ENCODE peak calls at places on chromosomes 4 and X, in eight cellular contexts. One of them, this sample, is unnamed.

GRCh38 chr4:1601852-1602525 is 82.1 kb downstream of the FAM53A start:
- DNase-seq in NCI-H1417: no peak
- DNase-seq in gastrocnemius medialis: no peak
- DNase-seq in DMS79: no peak
- DNase-seq in EH: no peak
- DNase-seq in lower leg skin: no peak
- DNase-seq in T-helper 9 cell: no peak
- DNase-seq in NCI-H2081 treated with DMSO at 0.1 percent for 48 hours: no peak
- DNase-seq in this sample: no peak

GRCh38 chr4:77930876-77931275 is 68.2 kb downstream of the MRPL1 start:
- DNase-seq in NCI-H1417: no peak
- DNase-seq in gastrocnemius medialis: no peak
- DNase-seq in DMS79: no peak
- DNase-seq in EH: peak
- DNase-seq in lower leg skin: no peak
- DNase-seq in T-helper 9 cell: no peak
- DNase-seq in NCI-H2081 treated with DMSO at 0.1 percent for 48 hours: no peak
- DNase-seq in this sample: no peak

GRCh38 chr4:22999419-22999818 is 306.7 kb downstream of the GBA3 start:
- DNase-seq in NCI-H1417: no peak
- DNase-seq in gastrocnemius medialis: no peak
- DNase-seq in DMS79: no peak
- DNase-seq in EH: no peak
- DNase-seq in lower leg skin: no peak
- DNase-seq in T-helper 9 cell: no peak
- DNase-seq in NCI-H2081 treated with DMSO at 0.1 percent for 48 hours: no peak
- DNase-seq in this sample: no peak

GRCh38 chr4:48235050-48235449 is 34.6 kb downstream of the TEC start:
- DNase-seq in NCI-H1417: no peak
- DNase-seq in gastrocnemius medialis: no peak
- DNase-seq in DMS79: no peak
- DNase-seq in EH: no peak
- DNase-seq in lower leg skin: no peak
- DNase-seq in T-helper 9 cell: no peak
- DNase-seq in NCI-H2081 treated with DMSO at 0.1 percent for 48 hours: no peak
- DNase-seq in this sample: no peak

GRCh38 chrX:63922221-63922620 is 137.2 kb upstream of the ARHGEF9 start:
- DNase-seq in NCI-H1417: no peak
- DNase-seq in gastrocnemius medialis: no peak
- DNase-seq in DMS79: no peak
- DNase-seq in EH: peak
- DNase-seq in lower leg skin: no peak
- DNase-seq in T-helper 9 cell: no peak
- DNase-seq in NCI-H2081 treated with DMSO at 0.1 percent for 48 hours: no peak
- DNase-seq in this sample: no peak

GRCh38 chr4:76087007-76087769 is 12.7 kb downstream of the ART3 start:
- DNase-seq in NCI-H1417: peak
- DNase-seq in gastrocnemius medialis: peak
- DNase-seq in DMS79: no peak
- DNase-seq in EH: peak
- DNase-seq in lower leg skin: no peak
- DNase-seq in T-helper 9 cell: no peak
- DNase-seq in NCI-H2081 treated with DMSO at 0.1 percent for 48 hours: no peak
- DNase-seq in this sample: peak

GRCh38 chr4:53490965-53491622 is 100.2 kb downstream of the LNX1 start:
- DNase-seq in NCI-H1417: peak
- DNase-seq in gastrocnemius medialis: peak
- DNase-seq in DMS79: no peak
- DNase-seq in EH: peak
- DNase-seq in lower leg skin: no peak
- DNase-seq in T-helper 9 cell: no peak
- DNase-seq in NCI-H2081 treated with DMSO at 0.1 percent for 48 hours: no peak
- DNase-seq in this sample: no peak

GRCh38 chr4:115370012-115370411 is 256.6 kb upstream of the NDST4 start:
- DNase-seq in NCI-H1417: no peak
- DNase-seq in gastrocnemius medialis: no peak
- DNase-seq in DMS79: no peak
- DNase-seq in EH: no peak
- DNase-seq in lower leg skin: no peak
- DNase-seq in T-helper 9 cell: no peak
- DNase-seq in NCI-H2081 treated with DMSO at 0.1 percent for 48 hours: no peak
- DNase-seq in this sample: no peak

GRCh38 chr4:182752158-182752910 is 164.9 kb downstream of the DCTD start:
- DNase-seq in NCI-H1417: no peak
- DNase-seq in gastrocnemius medialis: no peak
- DNase-seq in DMS79: no peak
- DNase-seq in EH: peak
- DNase-seq in lower leg skin: no peak
- DNase-seq in T-helper 9 cell: no peak
- DNase-seq in NCI-H2081 treated with DMSO at 0.1 percent for 48 hours: no peak
- DNase-seq in this sample: no peak

GRCh38 chrX:9899640-9900075 is 67.5 kb upstream of the CLDN34 start:
- DNase-seq in NCI-H1417: no peak
- DNase-seq in gastrocnemius medialis: no peak
- DNase-seq in DMS79: no peak
- DNase-seq in EH: peak
- DNase-seq in lower leg skin: no peak
- DNase-seq in T-helper 9 cell: no peak
- DNase-seq in NCI-H2081 treated with DMSO at 0.1 percent for 48 hours: no peak
- DNase-seq in this sample: no peak

GRCh38 chr4:70994387-70995099 is 1.1 kb downstream of the DCK start:
- DNase-seq in NCI-H1417: no peak
- DNase-seq in gastrocnemius medialis: no peak
- DNase-seq in DMS79: no peak
- DNase-seq in EH: no peak
- DNase-seq in lower leg skin: no peak
- DNase-seq in T-helper 9 cell: no peak
- DNase-seq in NCI-H2081 treated with DMSO at 0.1 percent for 48 hours: no peak
- DNase-seq in this sample: no peak

GRCh38 chrX:17453791-17454190 is 78.8 kb downstream of the NHS start:
- DNase-seq in NCI-H1417: no peak
- DNase-seq in gastrocnemius medialis: no peak
- DNase-seq in DMS79: no peak
- DNase-seq in EH: peak
- DNase-seq in lower leg skin: no peak
- DNase-seq in T-helper 9 cell: no peak
- DNase-seq in NCI-H2081 treated with DMSO at 0.1 percent for 48 hours: no peak
- DNase-seq in this sample: no peak

GRCh38 chrX:134715930-134716619 is 57.8 kb upstream of the PLAC1 start:
- DNase-seq in NCI-H1417: no peak
- DNase-seq in gastrocnemius medialis: no peak
- DNase-seq in DMS79: no peak
- DNase-seq in EH: no peak
- DNase-seq in lower leg skin: no peak
- DNase-seq in T-helper 9 cell: no peak
- DNase-seq in NCI-H2081 treated with DMSO at 0.1 percent for 48 hours: no peak
- DNase-seq in this sample: no peak

GRCh38 chrX:18377802-18378201 is 23.3 kb upstream of the SCML2 start:
- DNase-seq in NCI-H1417: peak
- DNase-seq in gastrocnemius medialis: no peak
- DNase-seq in DMS79: no peak
- DNase-seq in EH: peak
- DNase-seq in lower leg skin: no peak
- DNase-seq in T-helper 9 cell: no peak
- DNase-seq in NCI-H2081 treated with DMSO at 0.1 percent for 48 hours: no peak
- DNase-seq in this sample: peak

GRCh38 chr4:99815597-99816011 is 1.0 kb upstream of the DAPP1 start:
- DNase-seq in NCI-H1417: peak
- DNase-seq in gastrocnemius medialis: no peak
- DNase-seq in DMS79: peak
- DNase-seq in EH: no peak
- DNase-seq in lower leg skin: no peak
- DNase-seq in T-helper 9 cell: no peak
- DNase-seq in NCI-H2081 treated with DMSO at 0.1 percent for 48 hours: no peak
- DNase-seq in this sample: peak

GRCh38 chrX:8500203-8500602 is 35.6 kb downstream of the VCX3B start:
- DNase-seq in NCI-H1417: no peak
- DNase-seq in gastrocnemius medialis: peak
- DNase-seq in DMS79: no peak
- DNase-seq in EH: no peak
- DNase-seq in lower leg skin: no peak
- DNase-seq in T-helper 9 cell: no peak
- DNase-seq in NCI-H2081 treated with DMSO at 0.1 percent for 48 hours: no peak
- DNase-seq in this sample: no peak

GRCh38 chr4:972651-973424 is 531 bp downstream of the DGKQ start:
- DNase-seq in NCI-H1417: peak
- DNase-seq in gastrocnemius medialis: no peak
- DNase-seq in DMS79: no peak
- DNase-seq in EH: peak
- DNase-seq in lower leg skin: no peak
- DNase-seq in T-helper 9 cell: peak
- DNase-seq in NCI-H2081 treated with DMSO at 0.1 percent for 48 hours: no peak
- DNase-seq in this sample: no peak

GRCh38 chr4:74886490-74886889 is 46.4 kb upstream of the PARM1 start:
- DNase-seq in NCI-H1417: peak
- DNase-seq in gastrocnemius medialis: peak
- DNase-seq in DMS79: peak
- DNase-seq in EH: peak
- DNase-seq in lower leg skin: no peak
- DNase-seq in T-helper 9 cell: no peak
- DNase-seq in NCI-H2081 treated with DMSO at 0.1 percent for 48 hours: no peak
- DNase-seq in this sample: no peak

GRCh38 chr4:177554966-177555574 is 112.8 kb upstream of the AGA start:
- DNase-seq in NCI-H1417: no peak
- DNase-seq in gastrocnemius medialis: no peak
- DNase-seq in DMS79: no peak
- DNase-seq in EH: peak
- DNase-seq in lower leg skin: no peak
- DNase-seq in T-helper 9 cell: no peak
- DNase-seq in NCI-H2081 treated with DMSO at 0.1 percent for 48 hours: no peak
- DNase-seq in this sample: no peak

GRCh38 chr4:8694226-8694625 is 101.7 kb downstream of the CPZ start:
- DNase-seq in NCI-H1417: no peak
- DNase-seq in gastrocnemius medialis: no peak
- DNase-seq in DMS79: no peak
- DNase-seq in EH: no peak
- DNase-seq in lower leg skin: peak
- DNase-seq in T-helper 9 cell: no peak
- DNase-seq in NCI-H2081 treated with DMSO at 0.1 percent for 48 hours: no peak
- DNase-seq in this sample: no peak

GRCh38 chr4:126530996-126531585 is 1101.7 kb upstream of the INTU start:
- DNase-seq in NCI-H1417: no peak
- DNase-seq in gastrocnemius medialis: no peak
- DNase-seq in DMS79: no peak
- DNase-seq in EH: no peak
- DNase-seq in lower leg skin: no peak
- DNase-seq in T-helper 9 cell: no peak
- DNase-seq in NCI-H2081 treated with DMSO at 0.1 percent for 48 hours: no peak
- DNase-seq in this sample: no peak

GRCh38 chrX:139881572-139881971 is 51.3 kb downstream of the ATP11C start:
- DNase-seq in NCI-H1417: no peak
- DNase-seq in gastrocnemius medialis: no peak
- DNase-seq in DMS79: no peak
- DNase-seq in EH: peak
- DNase-seq in lower leg skin: no peak
- DNase-seq in T-helper 9 cell: no peak
- DNase-seq in NCI-H2081 treated with DMSO at 0.1 percent for 48 hours: no peak
- DNase-seq in this sample: no peak

GRCh38 chr4:147340111-147340510 is 140.8 kb upstream of the EDNRA start:
- DNase-seq in NCI-H1417: no peak
- DNase-seq in gastrocnemius medialis: no peak
- DNase-seq in DMS79: no peak
- DNase-seq in EH: peak
- DNase-seq in lower leg skin: no peak
- DNase-seq in T-helper 9 cell: no peak
- DNase-seq in NCI-H2081 treated with DMSO at 0.1 percent for 48 hours: no peak
- DNase-seq in this sample: no peak

GRCh38 chrX:115460565-115460888 is 100.4 kb upstream of the PLS3 start:
- DNase-seq in NCI-H1417: no peak
- DNase-seq in gastrocnemius medialis: no peak
- DNase-seq in DMS79: no peak
- DNase-seq in EH: no peak
- DNase-seq in lower leg skin: no peak
- DNase-seq in T-helper 9 cell: no peak
- DNase-seq in NCI-H2081 treated with DMSO at 0.1 percent for 48 hours: no peak
- DNase-seq in this sample: no peak

GRCh38 chr4:184097240-184097619 is 120.4 kb downstream of the ENPP6 start:
- DNase-seq in NCI-H1417: no peak
- DNase-seq in gastrocnemius medialis: peak
- DNase-seq in DMS79: no peak
- DNase-seq in EH: peak
- DNase-seq in lower leg skin: peak
- DNase-seq in T-helper 9 cell: no peak
- DNase-seq in NCI-H2081 treated with DMSO at 0.1 percent for 48 hours: no peak
- DNase-seq in this sample: no peak

GRCh38 chrX:9683350-9683749 is 82.3 kb downstream of the GPR143 start:
- DNase-seq in NCI-H1417: no peak
- DNase-seq in gastrocnemius medialis: no peak
- DNase-seq in DMS79: no peak
- DNase-seq in EH: no peak
- DNase-seq in lower leg skin: no peak
- DNase-seq in T-helper 9 cell: no peak
- DNase-seq in NCI-H2081 treated with DMSO at 0.1 percent for 48 hours: no peak
- DNase-seq in this sample: no peak

GRCh38 chrX:53438832-53439230 is 4.7 kb upstream of the HSD17B10 start:
- DNase-seq in NCI-H1417: no peak
- DNase-seq in gastrocnemius medialis: no peak
- DNase-seq in DMS79: no peak
- DNase-seq in EH: no peak
- DNase-seq in lower leg skin: no peak
- DNase-seq in T-helper 9 cell: no peak
- DNase-seq in NCI-H2081 treated with DMSO at 0.1 percent for 48 hours: no peak
- DNase-seq in this sample: no peak

GRCh38 chrX:95539041-95539440 is 1145.6 kb upstream of the DIAPH2 start:
- DNase-seq in NCI-H1417: no peak
- DNase-seq in gastrocnemius medialis: no peak
- DNase-seq in DMS79: no peak
- DNase-seq in EH: no peak
- DNase-seq in lower leg skin: no peak
- DNase-seq in T-helper 9 cell: no peak
- DNase-seq in NCI-H2081 treated with DMSO at 0.1 percent for 48 hours: no peak
- DNase-seq in this sample: no peak

GRCh38 chrX:3522016-3522690 is 175.7 kb upstream of the MXRA5 start:
- DNase-seq in NCI-H1417: no peak
- DNase-seq in gastrocnemius medialis: no peak
- DNase-seq in DMS79: no peak
- DNase-seq in EH: peak
- DNase-seq in lower leg skin: no peak
- DNase-seq in T-helper 9 cell: no peak
- DNase-seq in NCI-H2081 treated with DMSO at 0.1 percent for 48 hours: no peak
- DNase-seq in this sample: no peak

GRCh38 chrX:48958635-48959094 is 1.3 kb upstream of the OTUD5 start:
- DNase-seq in NCI-H1417: no peak
- DNase-seq in gastrocnemius medialis: peak
- DNase-seq in DMS79: no peak
- DNase-seq in EH: peak
- DNase-seq in lower leg skin: no peak
- DNase-seq in T-helper 9 cell: no peak
- DNase-seq in NCI-H2081 treated with DMSO at 0.1 percent for 48 hours: no peak
- DNase-seq in this sample: no peak

GRCh38 chr4:114005569-114006442 is 26.4 kb upstream of the ARSJ start:
- DNase-seq in NCI-H1417: no peak
- DNase-seq in gastrocnemius medialis: no peak
- DNase-seq in DMS79: no peak
- DNase-seq in EH: peak
- DNase-seq in lower leg skin: no peak
- DNase-seq in T-helper 9 cell: no peak
- DNase-seq in NCI-H2081 treated with DMSO at 0.1 percent for 48 hours: no peak
- DNase-seq in this sample: no peak

This sample was measured in NCI-H187 treated with DMSO at 0.1 percent for 48 hours.